ENCODE peak calls at places on chromosome 4, in four cellular contexts. A is IMR-90, C is MM.1S, Y is mesenchymal stem cell. X is an unnamed sample. For H3K36me3 and H3K4me1, the result is how much of the 10 kb centered on the place peaks cover.

GRCh38 chr4:170025523-170026252 is 507 bp downstream of the MFAP3L start:
- DNase-seq in A (no peak), C (no peak), Y (no peak), X (no peak)

GRCh38 chr4:123832173-123833026 is 435.8 kb downstream of the SPRY1 start:
- DNase-seq in A (peak), C (no peak), Y (peak), X (no peak)

GRCh38 chr4:54587107-54587506 is 70.7 kb upstream of the KIT start:
- DNase-seq in A (no peak), C (no peak), Y (no peak), X (no peak)

GRCh38 chr4:150769235-150769634 is 187.3 kb downstream of the MAB21L2 start:
- DNase-seq in A (peak), C (no peak), Y (peak), X (peak)

GRCh38 chr4:82493721-82494425 is 63.5 kb downstream of the ENOPH1 start:
- DNase-seq in A (peak), C (no peak), Y (peak), X (no peak)

GRCh38 chr4:86099348-86099747 is 260.5 kb downstream of the MAPK10 start:
- DNase-seq in A (no peak), C (no peak), Y (no peak), X (no peak)

GRCh38 chr4:85967872-85968271 is 392.0 kb downstream of the MAPK10 start:
- DNase-seq in A (peak), C (no peak), Y (no peak), X (no peak)

GRCh38 chr4:169791527-169792156 is 33.9 kb upstream of the HPF1 start:
- DNase-seq in A (peak), C (no peak), Y (peak), X (peak)

GRCh38 chr4:47837582-47838294 is at the start of gene CORIN:
- DNase-seq in A (no peak), C (no peak), Y (peak), X (no peak)

GRCh38 chr4:118732591-118733330 is 47.6 kb downstream of the METTL14 start:
- DNase-seq in A (peak), C (no peak), Y (peak), X (no peak)

GRCh38 chr4:184294734-184295133 is 77.1 kb upstream of the ENPP6 start:
- DNase-seq in A (no peak), C (no peak), Y (no peak), X (no peak)

GRCh38 chr4:26183017-26183416 is 137.8 kb upstream of the RBPJ start:
- DNase-seq in A (peak), C (no peak), Y (no peak), X (no peak)

GRCh38 chr4:170138580-170139194 is 48.9 kb upstream of the AADAT start:
- DNase-seq in A (peak), C (peak), Y (peak), X (peak)

GRCh38 chr4:138572007-138572406 is 329.9 kb upstream of the SLC7A11 start:
- DNase-seq in A (peak), C (no peak), Y (no peak), X (no peak)

GRCh38 chr4:152554742-152555141 is 18.9 kb upstream of the FBXW7 start:
- DNase-seq in A (no peak), C (no peak), Y (no peak), X (no peak)

GRCh38 chr4:105145913-105146285 is 777 bp upstream of the TET2 start:
- DNase-seq in A (no peak), C (no peak), Y (no peak), X (no peak)

GRCh38 chr4:41573458-41574129 is 35.6 kb downstream of the LIMCH1 start:
- DNase-seq in A (no peak), C (no peak), Y (peak), X (no peak)

GRCh38 chr4:25908491-25908901 is 5.5 kb upstream of the SMIM20 start:
- DNase-seq in A (peak), C (no peak), Y (peak), X (peak)

GRCh38 chr4:119026662-119027444 is 108.8 kb upstream of the MYOZ2 start:
- DNase-seq in A (no peak), C (no peak), Y (no peak), X (no peak)

GRCh38 chr4:168486961-168487820 is 6.9 kb upstream of the DDX60L start:
- DNase-seq in A (peak), C (no peak), Y (peak), X (no peak)

GRCh38 chr4:7073526-7074390 is 5.9 kb upstream of the GRPEL1 start:
- DNase-seq in A (peak), C (peak), Y (peak), X (peak)

GRCh38 chr4:176981074-176981473 is 188.4 kb upstream of the VEGFC start:
- DNase-seq in A (no peak), C (no peak), Y (no peak), X (no peak)

GRCh38 chr4:98374643-98375042 is 113.5 kb downstream of the RAP1GDS1 start:
- DNase-seq in A (peak), C (no peak), Y (no peak), X (no peak)

DNA sequence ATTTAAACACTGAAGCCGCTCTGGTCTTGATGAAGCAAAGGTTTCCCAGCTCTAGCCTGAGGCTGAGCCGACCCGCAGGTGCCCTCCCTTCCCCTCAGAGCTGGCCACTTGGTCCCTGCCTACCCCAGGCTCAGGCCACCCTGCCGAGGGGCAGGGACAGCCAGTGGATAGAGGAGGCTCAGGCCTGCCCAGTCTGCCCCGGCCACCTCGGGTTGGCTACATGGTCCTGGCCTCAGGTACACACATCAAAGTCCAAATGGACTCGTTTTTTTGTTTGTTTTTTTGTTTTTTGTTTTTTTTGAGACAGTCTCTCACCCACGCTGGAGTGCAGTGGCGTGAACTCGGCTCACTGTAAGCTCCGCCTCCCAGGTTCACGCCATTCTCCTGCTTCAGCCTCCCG is 23.8 kb downstream of the TACC3 start:
- DNase-seq in A (no peak), C (no peak), Y (no peak), X (no peak)
- H3K36me3 ChIP-seq in A (under half), C (under half), Y (under half), X (under half)

DNA sequence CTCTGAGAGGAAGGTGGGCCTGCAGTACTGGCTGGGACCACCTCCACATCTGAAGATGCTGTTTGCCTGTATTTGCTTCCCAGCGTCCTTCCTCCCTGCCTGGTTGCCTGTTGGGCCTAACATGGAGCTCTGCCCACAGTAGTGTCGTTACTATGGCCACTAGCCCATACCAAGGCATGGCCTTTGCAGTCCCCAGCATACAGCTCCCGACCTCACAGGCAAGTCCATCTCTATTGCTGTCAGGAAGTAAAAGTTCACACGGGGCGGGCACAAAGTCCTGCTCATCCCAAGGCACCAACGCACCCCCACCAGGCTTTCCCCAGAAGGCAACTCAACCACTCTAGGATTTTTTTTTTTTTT is 71.6 kb downstream of the MAML3 start:
- DNase-seq in A (no peak), C (no peak), Y (no peak), X (no peak)
- H3K4me1 ChIP-seq in A (under half), C (under half), Y (under half), X (under half)

DNA sequence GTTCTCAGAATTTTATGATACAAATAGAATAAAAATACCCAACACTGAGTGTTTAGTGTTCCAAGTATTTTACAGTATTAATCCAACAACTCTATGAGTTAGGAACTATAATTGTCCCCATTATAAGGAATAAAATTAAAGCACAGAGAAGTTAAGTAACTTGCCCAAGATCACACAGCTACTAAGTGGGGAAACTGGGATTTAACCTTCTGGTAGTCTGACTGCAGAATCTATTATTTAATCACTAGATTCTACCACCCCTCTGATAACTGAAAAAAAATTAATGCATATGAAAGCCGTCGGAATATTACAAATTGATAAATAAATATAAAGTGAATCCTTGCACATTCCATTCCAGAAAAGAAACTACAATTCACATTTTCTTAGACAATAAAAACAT is 5.7 kb upstream of the NKX6-1 start:
- DNase-seq in A (no peak), C (no peak), Y (no peak), X (no peak)
- H3K4me3 ChIP-seq in A (no peak), C (no peak), Y (no peak), X (no peak)

GRCh38 chr4:2849267-2850140 is 5.9 kb downstream of the ADD1 start:
- DNase-seq in A (no peak), C (no peak), Y (no peak), X (no peak)
- H3K36me3 ChIP-seq in A (under half), C (under half), Y (under half), X (under half)